ENCODE peak calls at places on chromosomes 1 and 21, in six cellular contexts. Q is nucleus accumbens, J is amniotic stem cell, H is dorsolateral prefrontal cortex, V is left ventricle myocardium inferior, F is ovary. D is an unnamed sample.

GRCh38 chr21:43193651-43194302 is 25.0 kb downstream of the CRYAA start:
- DNase-seq in Q (no peak), J (peak), H (no peak), V (peak), F (no peak), D (no peak)

GRCh38 chr1:22048351-22049192 is 3.9 kb upstream of the CDC42 start:
- DNase-seq in Q (no peak), J (no peak), H (peak), V (no peak), F (no peak), D (no peak)

GRCh38 chr1:107404756-107405155 is 263.9 kb downstream of the NTNG1 start:
- DNase-seq in Q (no peak), J (peak), H (no peak), V (no peak), F (no peak), D (no peak)

GRCh38 chr1:157202331-157202730 is 64.1 kb upstream of the ETV3 start:
- DNase-seq in Q (no peak), J (no peak), H (no peak), V (no peak), F (no peak), D (no peak)

GRCh38 chr1:201946224-201946908 is at the start of gene LMOD1:
- DNase-seq in Q (peak), J (peak), H (peak), V (peak), F (peak), D (peak)

GRCh38 chr21:44653656-44654575 is 543 bp downstream of the KRTAP12-4 start:
- DNase-seq in Q (no peak), J (no peak), H (no peak), V (no peak), F (no peak), D (no peak)

GRCh38 chr1:235910357-235911299 is 43.9 kb upstream of the LYST start:
- DNase-seq in Q (no peak), J (peak), H (no peak), V (no peak), F (no peak), D (no peak)

GRCh38 chr1:193542668-193543067 is 356.3 kb upstream of the B3GALT2 start:
- DNase-seq in Q (no peak), J (no peak), H (no peak), V (no peak), F (no peak), D (no peak)

GRCh38 chr1:59554011-59554673 is 257.2 kb downstream of the FGGY start:
- DNase-seq in Q (no peak), J (no peak), H (no peak), V (no peak), F (no peak), D (no peak)

GRCh38 chr21:34644815-34645214 is 24.0 kb upstream of the CLIC6 start:
- DNase-seq in Q (no peak), J (no peak), H (no peak), V (no peak), F (no peak), D (no peak)

GRCh38 chr1:51551848-51552296 is 32.8 kb upstream of the EPS15 start:
- DNase-seq in Q (no peak), J (no peak), H (no peak), V (no peak), F (no peak), D (no peak)

GRCh38 chr1:103106426-103107321 is 1.6 kb downstream of the COL11A1 start:
- DNase-seq in Q (no peak), J (peak), H (no peak), V (no peak), F (peak), D (peak)

GRCh38 chr1:3790952-3791351 is 5.3 kb downstream of the LRRC47 start:
- DNase-seq in Q (no peak), J (no peak), H (no peak), V (no peak), F (no peak), D (no peak)

GRCh38 chr1:228345201-228345930 is 61.3 kb downstream of the TRIM11 start:
- DNase-seq in Q (no peak), J (no peak), H (peak), V (peak), F (peak), D (no peak)

D was measured in midbrain.